ENCODE peak calls at places on chromosome 5, in four cellular contexts. E, F, S and O are unnamed samples.

GRCh38 chr5:109413463-109413862 is 3.7 kb upstream of the PJA2 start:
- DNase-seq in S (peak), E (peak), F (no peak), O (peak)

GRCh38 chr5:134051305-134051704 is 46.5 kb upstream of the VDAC1 start:
- DNase-seq in S (no peak), E (no peak), F (no peak), O (no peak)

GRCh38 chr5:89437450-89438435 is 554.8 kb upstream of the MEF2C start:
- DNase-seq in F (no peak), S (peak), E (peak), O (no peak)

GRCh38 chr5:150571836-150572235 is 63.9 kb downstream of the NDST1 start:
- DNase-seq in F (no peak), E (no peak), S (no peak), O (no peak)

GRCh38 chr5:78507531-78507930 is 141.0 kb downstream of the LHFPL2 start:
- DNase-seq in F (no peak), S (no peak), E (no peak), O (no peak)

GRCh38 chr5:81878333-81878732 is 93.5 kb upstream of the ATG10 start:
- DNase-seq in F (no peak), S (peak), E (no peak), O (no peak)

GRCh38 chr5:86974910-86975309 is 292.8 kb upstream of the RASA1 start:
- DNase-seq in S (no peak), F (no peak), E (no peak), O (no peak)

GRCh38 chr5:72517961-72518690 is 10.9 kb upstream of the ZNF366 start:
- DNase-seq in F (no peak), E (no peak), S (peak), O (no peak)

GRCh38 chr5:168600409-168600808 is 21.2 kb upstream of the PANK3 start:
- DNase-seq in E (no peak), S (no peak), F (no peak), O (peak)

GRCh38 chr5:141835928-141836667 is 42.1 kb downstream of the PCDH1 start:
- DNase-seq in F (no peak), E (peak), S (peak), O (peak)

GRCh38 chr5:105101597-105101996 is 1539.0 kb upstream of the NUDT12 start:
- DNase-seq in S (peak), F (no peak), E (peak), O (no peak)

GRCh38 chr5:37710965-37711364 is 128.9 kb downstream of the GDNF start:
- DNase-seq in E (peak), F (no peak), S (peak), O (no peak)

GRCh38 chr5:56382896-56383295 is 149.8 kb upstream of the ANKRD55 start:
- DNase-seq in E (no peak), S (no peak), F (no peak), O (no peak)

GRCh38 chr5:125411163-125412050 is 665.0 kb upstream of the ZNF608 start:
- DNase-seq in E (peak), S (peak), F (no peak), O (peak)

GRCh38 chr5:153629496-153629895 is 139.0 kb downstream of the GRIA1 start:
- DNase-seq in E (no peak), S (peak), F (no peak), O (no peak)

GRCh38 chr5:32342656-32343055 is 29.9 kb upstream of the MTMR12 start:
- DNase-seq in S (no peak), E (no peak), F (no peak), O (no peak)

GRCh38 chr5:145500712-145501111 is 334.4 kb downstream of the PRELID2 start:
- DNase-seq in E (no peak), S (no peak), F (no peak), O (no peak)

GRCh38 chr5:30994926-30995325 is 198.6 kb upstream of the CDH6 start:
- DNase-seq in E (no peak), S (no peak), F (no peak), O (no peak)

GRCh38 chr5:78677777-78678668 is 29.5 kb upstream of the LHFPL2 start:
- DNase-seq in S (peak), E (peak), F (peak), O (no peak)

GRCh38 chr5:158485604-158486081 is 614.1 kb downstream of the EBF1 start:
- DNase-seq in F (no peak), S (no peak), E (no peak), O (no peak)

GRCh38 chr5:82376833-82377232 is 98.7 kb upstream of the RPS23 start:
- DNase-seq in E (no peak), F (no peak), S (no peak), O (no peak)

GRCh38 chr5:36602711-36603321 is 3.6 kb upstream of the SLC1A3 start:
- DNase-seq in E (no peak), F (peak), S (no peak), O (peak)

GRCh38 chr5:171571663-171572062 is 152.2 kb downstream of the FGF18 start:
- DNase-seq in E (peak), S (peak), F (no peak), O (no peak)

GRCh38 chr5:132493241-132493640 is 2.7 kb upstream of the IRF1 start:
- DNase-seq in S (no peak), E (no peak), F (no peak), O (no peak)

GRCh38 chr5:152246401-152246800 is 158.7 kb downstream of the NMUR2 start:
- DNase-seq in F (no peak), E (peak), S (peak), O (peak)

GRCh38 chr5:173296737-173297676 is 31.2 kb downstream of the STC2 start:
- DNase-seq in S (no peak), E (no peak), F (no peak), O (no peak)

GRCh38 chr5:112366987-112367386 is 52.1 kb downstream of the EPB41L4A start:
- DNase-seq in S (no peak), F (peak), E (no peak), O (peak)

GRCh38 chr5:56419667-56420066 is 186.5 kb upstream of the ANKRD55 start:
- DNase-seq in F (no peak), E (no peak), S (no peak), O (no peak)

GRCh38 chr5:119370521-119370920 is 14.7 kb downstream of the TNFAIP8 start:
- DNase-seq in F (no peak), S (no peak), E (no peak), O (no peak)

GRCh38 chr5:39195198-39195826 is 24.1 kb downstream of the FYB1 start:
- DNase-seq in F (no peak), E (no peak), S (no peak), O (no peak)

GRCh38 chr5:120604898-120605297 is 140.8 kb downstream of the PRR16 start:
- DNase-seq in F (peak), S (peak), E (peak), O (no peak)

GRCh38 chr5:73387630-73388370 is 60.8 kb downstream of the FOXD1 start:
- DNase-seq in E (peak), S (peak), F (no peak), O (no peak)

GRCh38 chr5:149256451-149256850 is 15.2 kb upstream of the AFAP1L1 start:
- DNase-seq in F (no peak), S (peak), E (peak), O (no peak)

GRCh38 chr5:179266291-179267070 is 78.8 kb downstream of the ADAMTS2 start:
- DNase-seq in E (no peak), S (no peak), F (no peak), O (no peak)

GRCh38 chr5:52870448-52870847 is 82.7 kb downstream of the ITGA1 start:
- DNase-seq in E (no peak), F (no peak), S (no peak), O (no peak)

GRCh38 chr5:151005975-151006576 is 14.3 kb upstream of the GPX3 start:
- DNase-seq in F (no peak), E (no peak), S (peak), O (no peak)

GRCh38 chr5:176806137-176806536 is 4.2 kb upstream of the UNC5A start:
- DNase-seq in F (no peak), E (no peak), S (peak), O (peak)

GRCh38 chr5:116766470-116766947 is 191.9 kb upstream of the SEMA6A start:
- DNase-seq in F (peak), E (peak), S (peak), O (no peak)

GRCh38 chr5:126100767-126101166 is 322.4 kb upstream of the GRAMD2B start:
- DNase-seq in S (peak), E (no peak), F (peak), O (peak)

GRCh38 chr5:1006656-1007071 is 1.9 kb upstream of the NKD2 start:
- DNase-seq in F (no peak), E (no peak), S (no peak), O (no peak)

GRCh38 chr5:1008451-1009358 is at the start of gene NKD2:
- DNase-seq in S (no peak), E (no peak), F (no peak), O (peak)

GRCh38 chr5:1009359-1010180 is 968 bp downstream of the NKD2 start:
- DNase-seq in S (no peak), E (no peak), F (no peak), O (no peak)

GRCh38 chr5:1007221-1007680 is 1.4 kb upstream of the NKD2 start:
- DNase-seq in S (no peak), E (no peak), F (no peak), O (peak)

GRCh38 chr5:1007681-1008450 is 736 bp upstream of the NKD2 start:
- DNase-seq in S (no peak), E (no peak), F (no peak), O (no peak)
- TF ChIP-seq EZH2 in S (no peak), E (no peak), F (no peak), O (no peak)

DNA sequence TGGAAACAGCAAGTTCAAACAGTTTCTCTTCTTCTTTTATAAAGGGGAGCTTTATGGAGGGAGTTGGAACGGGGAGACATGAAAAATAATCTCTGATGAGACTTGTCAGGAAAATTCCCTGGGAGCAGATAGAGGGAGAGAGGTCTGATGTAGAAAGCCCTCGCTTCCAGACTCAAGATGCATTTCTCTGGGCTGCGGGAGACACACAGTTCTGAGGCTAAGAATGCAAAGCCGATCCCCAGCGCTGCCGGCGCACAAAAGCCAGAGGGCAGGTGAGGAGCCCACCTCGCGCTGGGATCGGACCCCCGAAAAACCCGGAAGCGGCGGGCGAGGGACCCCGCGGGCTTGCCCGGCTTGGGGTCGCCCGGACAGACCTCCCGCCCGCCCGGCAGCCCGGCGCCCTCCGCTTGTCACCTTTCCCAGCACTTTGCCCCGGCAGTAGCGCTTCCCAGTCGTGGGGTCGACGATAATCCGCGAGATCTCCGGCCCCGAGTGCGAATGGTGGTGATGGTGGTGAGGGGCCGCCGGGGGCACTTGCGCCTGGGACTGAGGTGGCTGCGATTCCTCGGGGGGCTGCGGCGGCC is 518 bp downstream of the PLK2 start:
- DNase-seq in F (no peak), E (no peak), S (no peak), O (peak)
- TF ChIP-seq EZH2 in F (no peak), E (no peak), S (no peak), O (no peak)

GRCh38 chr5:160312960-160313734 is 783 bp upstream of the CCNJL start:
- DNase-seq in F (no peak), S (no peak), E (no peak), O (no peak)
- TF ChIP-seq EZH2 in F (no peak), S (no peak), E (no peak), O (no peak)

GRCh38 chr5:135190345-135191083 is 156.5 kb upstream of the PITX1 start:
- DNase-seq in S (no peak), F (no peak), E (no peak), O (peak)

GRCh38 chr5:135191084-135191826 is 157.2 kb upstream of the PITX1 start:
- DNase-seq in S (peak), E (peak), F (peak), O (peak)

GRCh38 chr5:135194126-135194488 is 160.1 kb upstream of the PITX1 start:
- DNase-seq in F (no peak), E (no peak), S (no peak), O (no peak)

GRCh38 chr5:135193213-135194125 is 159.4 kb upstream of the PITX1 start:
- DNase-seq in F (no peak), E (peak), S (peak), O (no peak)

DNA sequence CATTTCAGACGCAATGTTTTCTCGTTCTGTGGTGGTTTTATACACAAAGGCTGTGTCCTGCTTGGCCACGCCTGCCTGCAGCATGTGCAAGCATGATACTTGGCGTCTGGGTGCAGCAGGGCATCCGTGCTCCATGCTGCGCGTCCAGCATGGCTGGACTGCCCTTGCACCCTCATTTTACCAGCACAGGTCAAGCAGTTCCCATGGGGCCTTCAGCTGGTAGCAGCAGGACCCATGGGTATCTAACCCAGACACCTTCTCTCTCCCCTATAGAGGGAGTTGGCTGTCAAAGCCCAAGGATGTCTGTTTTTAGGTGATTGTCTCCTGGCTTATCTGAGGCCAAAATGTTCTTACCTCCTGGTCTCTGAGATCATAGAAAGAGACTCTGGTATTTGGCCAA is 158.3 kb upstream of the PITX1 start:
- DNase-seq in F (no peak), E (no peak), S (no peak), O (no peak)
- TF ChIP-seq EZH2 in F (no peak), E (no peak), S (no peak), O (no peak)

DNA sequence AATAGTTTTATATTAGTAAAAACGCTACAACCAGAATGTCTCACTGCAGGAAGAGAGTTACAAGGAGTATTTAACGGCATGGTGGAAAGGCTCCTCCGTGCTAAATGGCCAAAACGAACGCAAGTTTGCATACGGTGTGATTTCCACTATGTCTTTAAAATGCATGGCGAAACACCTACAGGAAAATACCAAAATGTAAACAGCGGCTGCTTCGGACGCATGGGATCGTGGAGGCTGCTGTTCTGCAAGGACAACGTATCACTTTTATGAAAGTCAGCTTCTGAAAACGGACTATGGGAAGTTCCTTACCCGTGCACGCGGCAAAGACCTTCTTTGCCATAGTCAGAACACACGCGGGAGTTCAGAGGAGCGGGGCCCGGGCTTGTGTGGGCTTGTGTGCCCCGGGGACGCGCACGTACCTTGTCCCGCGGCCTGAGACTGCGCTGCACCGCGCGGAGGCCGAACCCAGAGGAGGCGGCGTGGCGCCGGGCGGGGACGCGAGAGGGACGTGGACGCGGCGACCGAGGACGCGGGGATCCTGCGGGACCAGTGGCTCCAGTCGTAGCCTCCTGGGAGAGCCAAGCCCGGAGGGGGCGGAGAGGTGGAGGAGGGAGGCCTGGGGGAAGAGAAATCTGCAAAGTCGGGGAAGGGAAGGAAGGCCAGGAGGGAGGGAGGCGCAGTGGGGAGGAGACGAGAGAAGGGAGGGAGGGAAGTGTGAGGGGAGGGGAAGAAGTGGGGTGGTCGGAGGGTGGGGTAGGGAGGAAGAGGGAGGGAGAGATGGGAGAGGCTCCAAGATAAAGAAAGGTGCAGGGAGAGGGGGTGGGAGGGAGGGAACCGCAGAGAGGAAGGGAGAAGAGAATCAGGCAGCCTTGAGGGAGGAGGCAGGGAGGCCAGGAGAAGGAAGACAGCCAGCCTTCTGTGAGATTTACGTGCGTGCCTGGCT is at the start of gene CMBL:
- DNase-seq in S (peak), F (peak), E (peak), O (peak)
- TF ChIP-seq EZH2 in S (no peak), F (no peak), E (no peak), O (no peak)

DNA sequence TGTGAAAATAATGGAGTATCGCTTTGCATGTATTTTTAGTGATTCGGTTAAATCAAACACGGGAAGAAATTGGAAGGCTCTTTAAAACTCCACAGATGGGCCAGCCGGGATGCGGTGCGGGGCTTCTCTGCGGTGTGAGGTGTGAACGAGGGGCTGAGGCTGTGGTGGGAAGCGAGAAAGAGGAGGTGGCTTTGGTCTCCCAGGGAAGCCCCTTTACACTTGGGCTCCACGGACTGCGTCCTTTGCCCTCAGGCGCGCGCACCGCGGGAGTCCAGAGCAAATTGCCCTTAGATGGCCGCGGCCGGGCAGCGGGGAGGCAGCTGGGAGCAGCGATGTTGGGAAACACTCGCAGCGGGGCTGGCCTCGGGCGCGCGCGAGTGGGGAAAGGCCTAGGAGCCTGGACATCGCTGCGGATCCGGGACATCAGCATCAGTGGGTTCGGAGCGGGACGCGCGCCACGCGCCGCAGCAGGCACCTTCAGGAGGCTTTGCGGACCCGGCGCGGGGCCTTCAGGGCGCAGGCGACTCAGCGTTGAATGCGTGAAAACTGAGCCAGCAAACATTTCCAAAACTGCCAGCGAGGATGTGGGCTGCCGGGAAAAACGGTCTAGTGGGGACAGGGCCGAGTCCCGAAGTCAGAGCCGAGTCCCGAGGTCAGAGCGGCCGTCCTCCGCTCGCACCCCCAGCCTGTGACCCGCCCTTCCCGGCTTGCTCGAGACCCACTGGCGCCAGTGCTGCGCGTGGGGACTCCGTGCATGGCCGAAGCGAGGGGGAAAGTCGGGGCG is 6.5 kb downstream of the IRX1 start:
- DNase-seq in F (no peak), S (peak), E (peak), O (no peak)
- TF ChIP-seq EZH2 in F (no peak), S (no peak), E (no peak), O (peak)

GRCh38 chr5:129460951-129461815 is 1.1 kb downstream of the ADAMTS19 start:
- DNase-seq in E (peak), F (no peak), S (peak), O (peak)
- TF ChIP-seq EZH2 in E (peak), F (no peak), S (no peak), O (peak)

DNA sequence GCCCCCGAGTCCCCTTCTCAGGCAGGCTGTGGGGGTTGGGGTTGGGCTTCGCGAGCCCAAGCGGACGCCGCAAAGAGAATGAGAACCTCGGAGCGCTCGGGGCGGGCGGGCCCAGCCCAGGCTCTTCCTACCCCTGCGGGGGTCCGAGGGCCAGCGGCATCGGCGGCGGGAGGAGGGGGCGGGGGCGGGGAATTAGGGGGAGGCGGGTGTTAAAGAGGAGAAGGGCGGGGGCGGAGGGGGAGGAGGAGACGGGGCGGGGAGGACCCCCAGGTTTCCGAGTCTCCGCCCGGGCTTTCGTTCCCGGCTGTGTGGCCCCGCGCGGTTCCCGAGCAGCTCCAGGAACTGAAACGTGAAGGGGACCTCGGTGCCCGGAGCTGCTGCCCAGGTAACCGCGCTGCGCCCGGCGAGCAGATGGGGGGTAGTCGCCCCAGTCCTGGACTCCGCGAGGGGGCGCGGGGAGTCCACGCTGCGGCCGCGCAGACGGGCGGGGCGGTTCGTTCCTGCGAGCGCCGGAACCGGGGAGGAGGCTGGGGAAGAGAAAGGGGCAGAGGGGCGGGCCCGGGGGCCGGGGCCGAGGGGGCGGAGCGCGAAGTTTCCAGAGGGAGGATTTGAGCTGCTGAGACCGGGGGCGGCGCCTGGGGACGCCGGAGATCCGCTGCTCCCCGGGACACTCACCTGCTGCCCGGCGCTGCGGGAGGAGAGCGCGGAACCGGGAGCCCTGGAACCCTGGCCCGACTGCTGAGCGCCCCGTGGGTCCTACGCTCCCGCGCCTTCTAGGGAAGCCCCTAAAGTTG is 38.4 kb upstream of the PLEKHG4B start:
- DNase-seq in F (no peak), E (peak), S (peak), O (peak)
- TF ChIP-seq EZH2 in F (no peak), E (peak), S (no peak), O (no peak)